ENCODE peak calls at places on chromosome 7, in ten cellular contexts. R is fibroblast of lung, V is A549, X is mammary epithelial cell, H is left ventricle myocardium inferior, D is adrenal gland, Y is B cell, T is GM12865, P is IMR-90, F is tibial nerve. L is an unnamed sample.
A peak's percentile ranks its signal among the peaks of the same experiment; 100 is the strongest.

GRCh38 chr7:100547872-100548271 is 8.9 kb downstream of the AGFG2 start:
- DNase-seq in R (peak; percentile 37), V (no peak), X (no peak), H (no peak), D (peak; percentile 60), Y (no peak), T (peak; percentile 46), P (no peak), F (no peak), L (no peak)

GRCh38 chr7:151330656-151331055 is 11.0 kb upstream of the NUB1 start:
- DNase-seq in R (no peak), V (no peak), X (no peak), H (no peak), D (no peak), Y (no peak), T (no peak), P (no peak), F (no peak), L (no peak)

GRCh38 chr7:22814261-22815208 is 8.1 kb downstream of the TOMM7 start:
- DNase-seq in R (peak; percentile 47), V (peak; percentile 36), X (peak; percentile 50), H (no peak), D (no peak), Y (no peak), T (no peak), P (peak; percentile 62), F (no peak), L (peak; percentile 32)

GRCh38 chr7:9083837-9084236 is 650.4 kb downstream of the NXPH1 start:
- DNase-seq in R (no peak), V (no peak), X (no peak), H (no peak), D (no peak), Y (no peak), T (peak; percentile 2), P (no peak), F (no peak), L (no peak)

GRCh38 chr7:66255533-66256100 is 50.5 kb downstream of the TPST1 start:
- DNase-seq in R (peak; percentile 50), V (no peak), X (peak; percentile 72), H (no peak), D (no peak), Y (no peak), T (no peak), P (peak; percentile 73), F (no peak), L (peak; percentile 27)

GRCh38 chr7:78398576-78398975 is 600.0 kb downstream of the PHTF2 start:
- DNase-seq in R (no peak), V (no peak), X (no peak), H (no peak), D (no peak), Y (no peak), T (no peak), P (no peak), F (no peak), L (no peak)

GRCh38 chr7:32594965-32595364 is 99.7 kb downstream of the AVL9 start:
- DNase-seq in R (no peak), V (no peak), X (no peak), H (no peak), D (no peak), Y (no peak), T (no peak), P (no peak), F (no peak), L (no peak)

GRCh38 chr7:131843862-131844261 is 287.4 kb upstream of the PODXL start:
- DNase-seq in R (peak; percentile 14), V (peak; percentile 60), X (peak; percentile 6), H (no peak), D (no peak), Y (no peak), T (no peak), P (peak; percentile 17), F (no peak), L (peak; percentile 43)

GRCh38 chr7:150976529-150977381 is 1.4 kb downstream of the KCNH2 start:
- DNase-seq in R (no peak), V (no peak), X (no peak), H (peak; percentile 78), D (no peak), Y (no peak), T (no peak), P (no peak), F (no peak), L (no peak)

GRCh38 chr7:159040912-159041711 is 103.6 kb downstream of the VIPR2 start:
- DNase-seq in R (no peak), V (no peak), X (no peak), H (no peak), D (no peak), Y (no peak), T (no peak), P (no peak), F (no peak), L (no peak)

GRCh38 chr7:130845581-130846085 is 111.6 kb upstream of the KLF14 start:
- DNase-seq in R (peak; percentile 85), V (peak; percentile 79), X (peak; percentile 90), H (no peak), D (no peak), Y (no peak), T (no peak), P (peak; percentile 89), F (no peak), L (peak; percentile 59)

GRCh38 chr7:20330176-20330796 is 414 bp upstream of the ITGB8 start:
- DNase-seq in R (peak; percentile 90), V (peak; percentile 71), X (peak; percentile 97), H (peak; percentile 81), D (peak; percentile 88), Y (peak; percentile 68), T (peak; percentile 87), P (peak; percentile 94), F (peak; percentile 81), L (peak; percentile 92)

GRCh38 chr7:90320801-90321494 is at the start of gene FAM237B:
- DNase-seq in R (peak; percentile 34), V (peak; percentile 41), X (peak; percentile 42), H (no peak), D (no peak), Y (no peak), T (no peak), P (no peak), F (no peak), L (no peak)

GRCh38 chr7:121752706-121753105 is 120.3 kb upstream of the PTPRZ1 start:
- DNase-seq in R (peak; percentile 25), V (peak; percentile 20), X (no peak), H (no peak), D (no peak), Y (no peak), T (peak; percentile 20), P (peak; percentile 13), F (no peak), L (peak; percentile 43)

GRCh38 chr7:129376076-129376777 is 58.0 kb upstream of the STRIP2 start:
- DNase-seq in R (peak; percentile 43), V (peak; percentile 61), X (peak; percentile 26), H (no peak), D (no peak), Y (peak; percentile 56), T (peak; percentile 76), P (peak; percentile 43), F (peak; percentile 53), L (peak; percentile 64)

GRCh38 chr7:101555921-101556275 is 73.2 kb downstream of the MYL10 start:
- DNase-seq in R (no peak), V (no peak), X (no peak), H (no peak), D (no peak), Y (no peak), T (no peak), P (no peak), F (no peak), L (no peak)

GRCh38 chr7:143395187-143396149 is 13.2 kb downstream of the EPHA1 start:
- DNase-seq in R (no peak), V (no peak), X (no peak), H (no peak), D (peak; percentile 70), Y (no peak), T (no peak), P (no peak), F (no peak), L (no peak)
- TF ChIP-seq CTCF in R (no peak), V (peak; percentile 7), X (peak; percentile 13), H (no peak), D (no peak), Y (no peak), T (no peak), P (peak; percentile 16), F (no peak), L (no peak)

DNA sequence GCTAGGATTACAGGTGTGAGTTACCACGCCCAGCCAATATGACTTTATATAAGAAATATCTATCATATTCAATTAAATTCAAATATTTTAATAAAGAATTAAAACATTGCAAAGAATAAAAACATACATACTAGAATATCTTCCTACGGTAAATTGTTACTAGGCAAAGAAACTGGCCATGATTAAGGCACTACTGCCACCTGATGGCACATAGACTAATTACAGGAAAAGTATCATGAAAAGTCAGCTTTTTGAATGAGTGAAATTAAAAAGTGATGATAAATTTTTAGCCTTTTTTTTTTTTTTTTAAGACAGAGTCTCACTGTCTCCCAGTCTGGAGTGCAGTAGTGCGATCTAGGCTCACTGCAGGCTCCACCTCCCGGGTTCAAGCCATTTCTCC is 30.9 kb downstream of the MRPS33 start:
- DNase-seq in R (peak; percentile 12), V (peak; percentile 39), X (no peak), H (no peak), D (no peak), Y (peak; percentile 4), T (peak; percentile 49), P (peak; percentile 12), F (no peak), L (peak; percentile 47)
- TF ChIP-seq CTCF in R (peak; percentile 26), V (peak; percentile 31), X (peak; percentile 22), H (no peak), D (no peak), Y (no peak), T (peak; percentile 38), P (peak; percentile 27), F (no peak), L (peak; percentile 21)

DNA sequence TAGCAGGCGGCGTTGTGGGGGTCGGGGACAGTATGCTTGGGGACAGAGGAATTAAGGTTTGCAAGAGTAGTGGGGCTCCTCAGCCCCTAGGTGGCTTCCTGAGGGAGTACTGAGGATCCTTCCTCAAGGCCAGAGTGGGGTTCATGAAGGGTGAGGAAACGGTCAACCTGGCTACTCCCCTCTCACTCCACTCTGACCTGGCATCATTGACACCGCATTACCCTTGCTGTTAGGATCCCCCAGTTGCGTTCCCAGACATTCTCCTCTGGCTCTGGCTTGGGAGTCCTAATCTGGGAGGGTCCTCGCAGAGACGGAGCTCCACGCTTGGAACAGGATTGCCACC is 496 bp downstream of the EPHB6 start:
- DNase-seq in R (peak; percentile 5), V (no peak), X (no peak), H (no peak), D (no peak), Y (no peak), T (no peak), P (no peak), F (no peak), L (no peak)
- TF ChIP-seq CTCF in R (peak; percentile 16), V (no peak), X (peak; percentile 3), H (no peak), D (no peak), Y (no peak), T (no peak), P (no peak), F (no peak), L (no peak)

DNA sequence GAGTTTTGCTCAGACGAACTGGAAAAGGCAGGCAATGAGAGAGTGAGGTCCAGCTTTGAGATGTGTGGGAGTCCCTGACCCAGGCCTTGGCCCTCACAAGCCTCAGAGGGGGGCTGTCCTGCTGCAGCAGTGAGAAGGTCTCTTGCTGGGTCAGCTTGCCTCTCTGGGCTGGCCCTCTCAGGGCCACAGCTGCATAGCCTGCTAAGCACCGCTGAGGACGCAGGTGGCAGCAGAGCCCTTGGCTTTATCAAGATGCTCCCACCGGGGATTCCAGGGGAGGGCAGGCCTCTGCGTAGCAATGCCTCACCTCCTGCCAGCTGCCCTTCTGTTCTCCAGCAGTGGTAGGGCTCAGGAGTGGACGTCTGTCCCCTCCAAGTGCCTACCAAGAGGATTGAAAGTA is 128.7 kb downstream of the COBL start:
- DNase-seq in R (no peak), V (peak; percentile 36), X (no peak), H (peak; percentile 32), D (no peak), Y (no peak), T (peak; percentile 9), P (no peak), F (no peak), L (no peak)
- TF ChIP-seq CTCF in R (no peak), V (no peak), X (no peak), H (peak; percentile 53), D (no peak), Y (no peak), T (no peak), P (no peak), F (no peak), L (no peak)

L was measured in MCF 10A.